ENCODE peak calls at places on chromosomes 13 and 19, in ten cellular contexts. O is activated T-helper 2 cell treated with anti-CD3 and anti-CD28 coated beads, Interferon-gamma antibody, Interleukin-2, Interleukin-4, amounts not matched to agents 10 μg/mL and 5 μg/mL and 100 μg/mL, durations not matched to agents 14 hours and 24 hours and 36 hours; Z is IMR-90; X is stimulated activated CD4-positive, alpha-beta T cell treated with anti-CD3 and anti-CD28 coated beads, TNF-alpha, amount 100 ng/mL, for 1 hour; V is nephron progenitor cell; L is ovary; P is fibroblast of the aortic adventitia; A is activated T-helper 1 cell treated with Interleukin-2 at 50 U/mL for 16 hours; F is Peyer's patch; C is nucleus accumbens. D is an unnamed sample.

GRCh38 chr19:28472843-28473242 is 740.1 kb downstream of the UQCRFS1 start:
- DNase-seq in A (no peak), L (no peak), P (no peak), C (no peak), X (no peak), Z (no peak), V (no peak), O (no peak), F (peak), D (no peak)

GRCh38 chr19:49554701-49555181 is 25.6 kb downstream of the NOSIP start:
- DNase-seq in O (peak), V (no peak), P (no peak), L (no peak), X (no peak), A (peak), Z (no peak), F (peak), C (no peak), D (no peak)

GRCh38 chr19:38850231-38850975 is 617 bp upstream of the HNRNPL start:
- DNase-seq in F (peak), A (peak), O (peak), Z (peak), P (peak), V (peak), X (peak), C (peak), L (peak), D (peak)

GRCh38 chr13:20174656-20175405 is 14.0 kb upstream of the GJA3 start:
- DNase-seq in C (peak), L (peak), P (peak), Z (peak), O (no peak), A (peak), F (peak), X (peak), V (no peak), D (peak)

GRCh38 chr13:87671031-87671823 is at the start of gene SLITRK5:
- DNase-seq in V (peak), Z (peak), O (peak), C (peak), A (peak), F (peak), L (peak), P (peak), X (peak), D (peak)

GRCh38 chr13:43167058-43167457 is 143.7 kb downstream of the DNAJC15 start:
- DNase-seq in O (no peak), A (no peak), L (no peak), C (no peak), P (no peak), F (no peak), X (no peak), V (no peak), Z (no peak), D (no peak)

GRCh38 chr19:34430738-34431625 is 2.8 kb downstream of the UBA2 start:
- DNase-seq in O (peak), A (peak), Z (peak), P (peak), C (no peak), X (no peak), L (no peak), V (peak), F (no peak), D (no peak)

GRCh38 chr13:99339230-99339721 is 32.1 kb upstream of the GPR183 start:
- DNase-seq in V (no peak), Z (no peak), X (no peak), C (no peak), P (no peak), O (no peak), L (no peak), A (no peak), F (no peak), D (no peak)

GRCh38 chr13:74129500-74130144 is 4.6 kb downstream of the KLF12 start:
- DNase-seq in X (no peak), O (peak), Z (no peak), P (peak), A (no peak), V (no peak), L (no peak), F (no peak), C (no peak), D (no peak)

GRCh38 chr13:35891973-35892441 is 239.2 kb downstream of the DCLK1 start:
- DNase-seq in F (no peak), L (no peak), P (peak), O (no peak), X (no peak), C (no peak), A (no peak), Z (peak), V (no peak), D (no peak)

GRCh38 chr19:40718774-40719391 is 2.0 kb downstream of the ITPKC start:
- DNase-seq in A (no peak), X (no peak), V (peak), Z (peak), P (peak), L (peak), O (no peak), F (peak), C (peak), D (peak)

GRCh38 chr19:4208385-4209094 is 20.8 kb upstream of the EBI3 start:
- DNase-seq in A (no peak), V (no peak), O (no peak), X (no peak), F (peak), Z (peak), C (no peak), L (no peak), P (no peak), D (no peak)

GRCh38 chr13:99998261-99998660 is 16.7 kb downstream of the ZIC2 start:
- DNase-seq in C (no peak), O (no peak), X (no peak), V (no peak), Z (no peak), P (no peak), L (no peak), F (no peak), A (no peak), D (no peak)

GRCh38 chr19:13557756-13558398 is 51.6 kb upstream of the CACNA1A start:
- DNase-seq in P (no peak), L (no peak), X (no peak), Z (no peak), V (no peak), C (no peak), A (no peak), O (no peak), F (no peak), D (no peak)

GRCh38 chr19:6803036-6803404 is 30.5 kb downstream of the VAV1 start:
- DNase-seq in F (no peak), O (no peak), C (no peak), X (no peak), P (no peak), L (no peak), A (no peak), V (no peak), Z (no peak), D (no peak)

GRCh38 chr13:96650301-96650886 is 343.9 kb downstream of the OXGR1 start:
- DNase-seq in X (no peak), O (no peak), Z (no peak), P (peak), V (no peak), L (no peak), A (no peak), F (no peak), C (no peak), D (no peak)

GRCh38 chr19:281992-282391 is 9.2 kb downstream of the PLPP2 start:
- DNase-seq in O (no peak), X (no peak), V (no peak), F (peak), C (no peak), A (no peak), P (no peak), Z (no peak), L (no peak), D (no peak)

GRCh38 chr19:30719991-30720329 is 347.8 kb downstream of the ZNF536 start:
- DNase-seq in Z (no peak), A (no peak), F (no peak), P (no peak), X (no peak), L (peak), C (no peak), O (no peak), V (no peak), D (no peak)

GRCh38 chr19:31444931-31445330 is 95.7 kb upstream of the TSHZ3 start:
- DNase-seq in F (no peak), O (no peak), V (no peak), P (no peak), Z (no peak), A (no peak), C (no peak), X (no peak), L (no peak), D (no peak)

GRCh38 chr19:35220315-35220921 is 8.1 kb downstream of the FAM187B start:
- DNase-seq in O (no peak), X (no peak), F (peak), L (no peak), V (no peak), C (no peak), Z (no peak), A (no peak), P (peak), D (no peak)

GRCh38 chr19:13155472-13156284 is 5.5 kb downstream of the IER2 start:
- DNase-seq in O (peak), X (peak), C (peak), F (peak), Z (peak), V (peak), A (peak), L (peak), P (peak), D (peak)

GRCh38 chr13:90447735-90448103 is 899.8 kb upstream of the MIR17HG start:
- DNase-seq in F (no peak), A (no peak), O (no peak), L (no peak), P (peak), Z (peak), C (no peak), X (no peak), V (no peak), D (no peak)

GRCh38 chr19:33740811-33741396 is 55.8 kb upstream of the KCTD15 start:
- DNase-seq in L (no peak), P (peak), A (no peak), O (no peak), V (peak), X (no peak), C (no peak), F (no peak), Z (peak), D (no peak)

GRCh38 chr13:25192936-25193335 is 20.8 kb upstream of the AMER2 start:
- DNase-seq in Z (no peak), O (no peak), F (no peak), A (no peak), X (no peak), V (no peak), C (peak), L (no peak), P (no peak), D (no peak)

GRCh38 chr19:42254850-42255765 is at the start of gene ERF:
- DNase-seq in C (peak), Z (peak), P (peak), X (peak), L (peak), O (peak), V (peak), A (peak), F (peak), D (peak)

GRCh38 chr13:28336193-28336657 is 158.7 kb downstream of the FLT1 start:
- DNase-seq in V (no peak), P (peak), X (no peak), C (no peak), A (no peak), F (no peak), L (no peak), Z (no peak), O (no peak), D (no peak)

GRCh38 chr13:47897411-47898050 is 103.5 kb downstream of the SUCLA2 start:
- DNase-seq in O (no peak), F (no peak), V (no peak), X (no peak), A (no peak), P (peak), C (no peak), L (no peak), Z (peak), D (no peak)

GRCh38 chr13:46369506-46370268 is 17.4 kb downstream of the RUBCNL start:
- DNase-seq in A (no peak), L (no peak), C (no peak), Z (peak), P (peak), X (no peak), F (no peak), V (no peak), O (no peak), D (no peak)

GRCh38 chr13:49457221-49457620 is 13.1 kb downstream of the SETDB2 start:
- DNase-seq in F (no peak), O (no peak), Z (peak), V (no peak), L (no peak), X (no peak), P (peak), A (no peak), C (no peak), D (no peak)

D was measured in Right ventricle myocardium inferior.